ENCODE peak calls at places on chromosomes 11 and 22, in eight cellular contexts. B is A549, P is fibroblast of mammary gland, G is IMR-90, D is choroid plexus epithelial cell, A is fibroblast of lung, Y is lower leg skin, R is fibroblast of pulmonary artery. W is an unnamed sample.

GRCh38 chr11:78350646-78351165 is 66.9 kb downstream of the GAB2 start:
- DNase-seq in D (peak), P (peak), R (peak), G (peak), A (peak), B (no peak), Y (no peak), W (peak)

GRCh38 chr22:24894998-24895397 is 51.5 kb downstream of the LHFPL7 start:
- DNase-seq in A (peak), B (peak), D (peak), R (peak), Y (peak), G (no peak), P (peak), W (peak)

GRCh38 chr11:68956142-68956541 is 24.6 kb downstream of the MRGPRD start:
- DNase-seq in D (no peak), R (no peak), B (no peak), G (no peak), A (no peak), P (no peak), Y (no peak), W (no peak)

GRCh38 chr11:7858001-7858400 is 61.3 kb upstream of the OR5P2 start:
- DNase-seq in B (no peak), G (no peak), R (no peak), Y (no peak), P (no peak), A (no peak), D (no peak), W (no peak)

GRCh38 chr11:105610796-105611361 is 1.0 kb downstream of the GRIA4 start:
- DNase-seq in Y (no peak), P (no peak), B (no peak), D (no peak), A (no peak), G (no peak), R (no peak), W (no peak)

GRCh38 chr11:120819003-120819402 is 204.9 kb upstream of the TBCEL start:
- DNase-seq in Y (no peak), D (no peak), R (no peak), B (no peak), G (no peak), P (no peak), A (no peak), W (no peak)

GRCh38 chr11:95095858-95096587 is 6.4 kb downstream of the ENDOD1 start:
- DNase-seq in P (peak), R (peak), Y (no peak), D (peak), A (peak), G (peak), B (no peak), W (peak)

GRCh38 chr11:73521621-73522020 is 76.3 kb downstream of the FAM168A start:
- DNase-seq in A (peak), P (peak), G (peak), B (no peak), R (peak), D (peak), Y (no peak), W (no peak)

GRCh38 chr11:16607675-16608644 is 130.5 kb upstream of the C11orf58 start:
- DNase-seq in B (no peak), R (peak), G (peak), P (no peak), D (no peak), A (peak), Y (peak), W (no peak)

GRCh38 chr11:14042686-14043440 is 80.3 kb downstream of the SPON1 start:
- DNase-seq in P (no peak), B (no peak), D (no peak), Y (no peak), A (no peak), G (no peak), R (no peak), W (no peak)

GRCh38 chr22:25823276-25823675 is 81.3 kb downstream of the MYO18B start:
- DNase-seq in A (no peak), R (no peak), P (no peak), G (no peak), D (no peak), B (no peak), Y (no peak), W (no peak)

GRCh38 chr11:35083181-35084061 is 55.5 kb upstream of the CD44 start:
- DNase-seq in A (peak), P (peak), R (peak), Y (peak), B (peak), D (peak), G (peak), W (peak)

GRCh38 chr11:30377347-30377746 is 54.4 kb downstream of the ARL14EP start:
- DNase-seq in D (no peak), Y (no peak), P (no peak), R (no peak), A (no peak), B (no peak), G (no peak), W (no peak)

GRCh38 chr22:16774911-16775529 is 50.2 kb downstream of the XKR3 start:
- DNase-seq in G (no peak), A (no peak), B (no peak), Y (no peak), P (peak), R (no peak), D (no peak), W (no peak)

GRCh38 chr11:131664246-131664645 is 293.8 kb downstream of the NTM start:
- DNase-seq in A (no peak), D (no peak), Y (no peak), R (no peak), P (no peak), G (no peak), B (no peak), W (no peak)

GRCh38 chr22:37021710-37022482 is 2.4 kb downstream of the MPST start:
- DNase-seq in G (peak), Y (no peak), R (peak), B (no peak), A (peak), D (peak), P (peak), W (peak)

GRCh38 chr22:24951942-24952836 is at the start of gene KIAA1671:
- DNase-seq in D (peak), B (peak), Y (peak), R (peak), A (peak), P (peak), G (peak), W (peak)

GRCh38 chr11:13101836-13102574 is 92.9 kb downstream of the RASSF10 start:
- DNase-seq in Y (no peak), P (no peak), G (no peak), A (no peak), R (no peak), D (no peak), B (no peak), W (no peak)

GRCh38 chr11:32326522-32326921 is 108.8 kb downstream of the WT1 start:
- DNase-seq in P (no peak), Y (no peak), G (no peak), B (no peak), D (no peak), R (peak), A (no peak), W (peak)

GRCh38 chr22:38205261-38206128 is 3.7 kb downstream of the MAFF start:
- DNase-seq in A (peak), P (peak), D (peak), B (no peak), G (peak), Y (peak), R (peak), W (peak)

GRCh38 chr11:66068923-66069714 is 953 bp upstream of the PACS1 start:
- DNase-seq in A (peak), Y (peak), G (peak), D (peak), P (peak), B (peak), R (peak), W (peak)

GRCh38 chr11:65422633-65423515 is at the start of gene NEAT1:
- DNase-seq in G (peak), D (peak), R (peak), P (peak), B (no peak), A (peak), Y (peak), W (peak)

GRCh38 chr11:1696608-1697570 is at the start of gene KRTAP5-6:
- DNase-seq in B (no peak), A (no peak), D (no peak), Y (peak), R (no peak), G (no peak), P (no peak), W (no peak)

GRCh38 chr11:3109921-3110706 is 52.9 kb upstream of the CARS1 start:
- DNase-seq in G (no peak), D (peak), A (no peak), P (peak), Y (peak), B (peak), R (peak), W (peak)

GRCh38 chr22:24429411-24430365 is 2.3 kb downstream of the ADORA2A start:
- DNase-seq in Y (peak), A (peak), G (peak), R (no peak), D (peak), B (no peak), P (no peak), W (peak)

DNA sequence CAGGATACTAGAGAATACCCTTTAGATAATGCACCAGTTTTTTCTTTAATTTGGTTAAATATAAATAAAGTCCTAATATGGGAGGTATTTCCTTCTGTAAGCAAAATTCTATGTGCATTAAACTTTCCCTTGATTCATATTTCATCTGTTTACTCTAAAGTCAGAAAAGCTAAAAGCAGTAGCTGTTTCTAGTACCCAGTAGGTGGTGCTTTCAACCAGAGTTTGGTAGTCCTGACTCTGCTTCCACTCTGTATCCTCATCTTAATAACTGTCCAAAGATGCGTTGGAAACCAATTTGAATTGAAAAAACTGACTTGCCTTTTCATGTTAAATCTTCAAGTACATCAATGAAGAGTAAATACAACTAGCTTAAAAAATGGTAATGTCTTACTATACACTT is 1065.2 kb downstream of the JRKL start:
- DNase-seq in B (no peak), R (peak), P (peak), D (peak), Y (no peak), A (peak), G (no peak), W (peak)
- TF ChIP-seq CTCF in B (no peak), R (peak), P (no peak), D (peak), Y (no peak), A (peak), G (no peak), W (peak)

DNA sequence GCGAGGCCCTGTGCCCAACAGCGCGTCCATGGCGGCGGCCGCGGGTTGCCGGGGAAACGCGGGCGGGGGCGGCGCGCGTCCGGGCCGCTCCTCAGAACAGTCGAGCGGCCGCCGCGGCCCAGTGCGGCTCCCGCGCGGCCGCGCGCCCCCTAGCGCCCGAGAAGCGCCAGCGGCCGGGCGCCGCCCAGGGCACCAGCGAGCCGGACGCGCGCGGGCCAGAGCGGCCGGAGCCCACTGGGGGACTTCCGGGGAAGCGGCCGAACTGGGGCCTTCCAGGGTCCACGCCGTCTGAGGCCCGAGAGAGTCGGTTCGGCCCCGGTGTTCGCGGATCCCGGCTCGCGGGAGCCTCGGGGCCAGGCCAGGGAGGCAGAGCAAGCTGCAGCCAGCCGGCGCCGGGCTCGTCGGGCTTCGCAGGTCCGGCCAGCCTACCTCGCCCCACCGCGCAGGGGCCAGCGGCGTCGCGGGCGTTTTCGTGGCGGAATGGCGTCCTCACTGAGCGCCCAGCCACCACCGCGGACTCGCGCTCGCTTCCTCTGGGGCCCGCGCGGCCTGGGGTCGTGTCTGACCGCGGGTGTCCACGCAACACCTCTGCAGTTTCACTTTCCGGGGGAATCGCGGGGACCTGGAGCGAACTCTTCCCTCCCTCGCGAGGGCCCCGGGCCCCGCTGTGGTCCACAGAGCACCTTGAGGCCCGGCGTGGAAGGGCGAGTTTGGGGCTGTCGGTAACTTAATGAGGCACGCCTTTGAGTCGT is at the start of gene DENND6B:
- DNase-seq in P (peak), G (peak), B (peak), A (peak), R (peak), Y (peak), D (peak), W (peak)
- H3K4me3 ChIP-seq in P (peak), G (peak), B (peak), A (peak), R (peak), Y (peak), D (peak), W (peak)

GRCh38 chr11:126188332-126189108 is 22.9 kb downstream of the RPUSD4 start:
- DNase-seq in G (no peak), D (no peak), R (no peak), P (no peak), A (no peak), B (no peak), Y (peak), W (no peak)

GRCh38 chr11:126189109-126189929 is 22.1 kb downstream of the RPUSD4 start:
- DNase-seq in P (no peak), D (no peak), A (no peak), R (no peak), G (no peak), B (no peak), Y (peak), W (no peak)

GRCh38 chr11:126186031-126186698 is 25.3 kb downstream of the RPUSD4 start:
- DNase-seq in A (no peak), Y (peak), B (no peak), R (no peak), G (peak), D (no peak), P (no peak), W (peak)

GRCh38 chr11:126185200-126186030 is 26.0 kb downstream of the RPUSD4 start:
- DNase-seq in B (no peak), D (no peak), Y (peak), R (no peak), G (no peak), P (no peak), A (no peak), W (no peak)

DNA sequence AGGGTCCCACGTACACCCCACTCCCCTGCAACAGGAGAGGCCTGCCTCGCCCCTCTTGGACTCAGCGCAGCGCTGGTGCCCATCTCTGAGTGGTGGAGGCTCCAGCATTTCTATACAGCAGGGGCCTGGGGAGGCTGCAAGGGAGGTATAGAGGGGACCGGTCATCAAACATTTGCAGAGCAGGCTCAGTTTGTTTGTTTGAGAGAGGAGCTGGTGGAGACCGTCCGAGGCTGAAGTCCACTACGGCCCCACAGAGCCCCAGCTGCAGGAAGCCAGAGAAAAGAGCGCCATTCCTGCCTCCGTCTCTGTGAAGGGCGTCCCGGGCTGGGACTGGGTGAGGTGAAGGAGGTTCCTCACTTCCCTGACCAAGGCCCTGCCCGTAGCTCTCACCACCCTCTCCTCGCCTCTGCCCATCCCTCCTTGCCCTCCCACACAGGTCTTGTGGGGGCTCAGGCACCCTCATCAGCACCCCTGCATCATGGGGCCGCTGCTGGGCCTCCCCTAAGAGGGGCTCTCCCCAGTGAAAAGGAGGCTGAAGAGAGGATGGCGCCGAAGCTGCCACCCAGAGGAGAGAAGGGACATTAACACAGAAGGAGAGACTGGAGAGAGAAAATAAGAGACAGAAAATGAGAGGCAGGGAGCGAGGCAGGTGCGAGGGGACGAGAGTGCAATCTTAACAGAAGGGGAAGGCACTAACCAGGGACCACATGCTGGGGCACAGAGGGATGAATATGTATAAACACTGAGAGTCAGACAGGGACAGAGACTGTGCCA is 24.6 kb downstream of the RPUSD4 start:
- DNase-seq in D (no peak), Y (peak), R (no peak), B (no peak), A (no peak), G (no peak), P (no peak), W (no peak)
- TF ChIP-seq CTCF in D (peak), Y (no peak), R (peak), B (no peak), A (peak), G (no peak), P (peak), W (no peak)

GRCh38 chr11:87097582-87097981 is 59.8 kb downstream of the TMEM135 start:
- DNase-seq in A (peak), D (peak), B (peak), Y (no peak), G (peak), P (peak), R (peak), W (peak)

GRCh38 chr11:87092567-87092966 is 54.8 kb downstream of the TMEM135 start:
- DNase-seq in R (no peak), P (no peak), G (no peak), Y (no peak), B (no peak), A (no peak), D (no peak), W (no peak)

GRCh38 chr11:87092159-87092558 is 54.4 kb downstream of the TMEM135 start:
- DNase-seq in Y (no peak), D (no peak), R (peak), A (no peak), B (no peak), G (no peak), P (peak), W (peak)
- H3K4me3 ChIP-seq in Y (no peak), D (no peak), R (no peak), A (no peak), B (no peak), G (no peak), P (no peak), W (no peak)

GRCh38 chr11:9758676-9759518 is 95.0 kb downstream of the SWAP70 start:
- DNase-seq in B (peak), A (peak), R (peak), G (peak), P (peak), D (peak), Y (peak), W (peak)
- TF ChIP-seq CTCF in B (no peak), A (peak), R (peak), G (peak), P (peak), D (peak), Y (no peak), W (no peak)